ENCODE peak calls at places on chromosomes 3 and 15, in six cellular contexts. S, W, F, O, R and K are unnamed samples.

GRCh38 chr3:133578548-133579191 is 5.2 kb downstream of the CDV3 start:
- DNase-seq in S (no peak), W (no peak), F (no peak), O (peak), R (peak), K (peak)

GRCh38 chr3:184337315-184337714 is at the start of gene FAM131A:
- DNase-seq in S (no peak), W (no peak), F (no peak), O (peak), R (peak), K (peak)

GRCh38 chr15:41966414-41966812 is 5.9 kb downstream of the EHD4 start:
- DNase-seq in S (no peak), W (peak), F (no peak), O (no peak), R (no peak), K (no peak)

GRCh38 chr3:116896116-116896515 is 186.5 kb downstream of the TUSC7 start:
- DNase-seq in S (no peak), W (no peak), F (no peak), O (no peak), R (no peak), K (no peak)

GRCh38 chr15:55108858-55109518 is 87.8 kb downstream of the RSL24D1 start:
- DNase-seq in S (peak), W (peak), F (peak), O (peak), R (peak), K (peak)

GRCh38 chr3:182908471-182908870 is 71.9 kb downstream of the DCUN1D1 start:
- DNase-seq in S (no peak), W (no peak), F (no peak), O (peak), R (no peak), K (no peak)

GRCh38 chr15:22811640-22812039 is 25.2 kb downstream of the NIPA1 start:
- DNase-seq in S (peak), W (no peak), F (no peak), O (peak), R (no peak), K (no peak)

GRCh38 chr3:179794355-179794754 is 141.5 kb downstream of the USP13 start:
- DNase-seq in S (no peak), W (no peak), F (no peak), O (no peak), R (no peak), K (no peak)

GRCh38 chr3:19146685-19147650 is 1.3 kb upstream of the KCNH8 start:
- DNase-seq in S (peak), W (peak), F (peak), O (peak), R (peak), K (peak)

GRCh38 chr15:80228959-80229610 is 22.9 kb downstream of the CTXND1 start:
- DNase-seq in S (no peak), W (no peak), F (no peak), O (peak), R (peak), K (peak)

GRCh38 chr3:98022978-98023820 is 11.9 kb downstream of the GABRR3 start:
- DNase-seq in S (peak), W (peak), F (peak), O (peak), R (peak), K (peak)

GRCh38 chr3:43104039-43104438 is 1.8 kb downstream of the POMGNT2 start:
- DNase-seq in S (no peak), W (no peak), F (no peak), O (no peak), R (no peak), K (no peak)

GRCh38 chr3:183114779-183115178 is 15.5 kb upstream of the MCCC1 start:
- DNase-seq in S (no peak), W (no peak), F (no peak), O (no peak), R (no peak), K (no peak)

GRCh38 chr3:164450276-164450905 is 627.9 kb downstream of the SI start:
- DNase-seq in S (no peak), W (no peak), F (no peak), O (no peak), R (no peak), K (no peak)

GRCh38 chr3:170056710-170057454 is 19.1 kb downstream of the GPR160 start:
- DNase-seq in S (no peak), W (no peak), F (peak), O (no peak), R (no peak), K (no peak)

GRCh38 chr3:155704041-155704440 is 40.8 kb downstream of the PLCH1 start:
- DNase-seq in S (no peak), W (no peak), F (no peak), O (no peak), R (no peak), K (no peak)

GRCh38 chr3:177744873-177745646 is 547.8 kb upstream of the TBL1XR1 start:
- DNase-seq in S (no peak), W (no peak), F (no peak), O (peak), R (no peak), K (peak)

GRCh38 chr3:16647668-16648067 is 42.4 kb upstream of the DAZL start:
- DNase-seq in S (no peak), W (no peak), F (no peak), O (no peak), R (no peak), K (no peak)

GRCh38 chr3:107997666-107998065 is 93.2 kb downstream of the CD47 start:
- DNase-seq in S (no peak), W (no peak), F (no peak), O (no peak), R (no peak), K (no peak)

GRCh38 chr15:60590935-60591490 is 112.1 kb upstream of the ICE2 start:
- DNase-seq in S (peak), W (peak), F (peak), O (peak), R (peak), K (peak)
- TF ChIP-seq CTCF in S (peak), W (peak), F (no peak), O (peak), R (no peak), K (peak)

DNA sequence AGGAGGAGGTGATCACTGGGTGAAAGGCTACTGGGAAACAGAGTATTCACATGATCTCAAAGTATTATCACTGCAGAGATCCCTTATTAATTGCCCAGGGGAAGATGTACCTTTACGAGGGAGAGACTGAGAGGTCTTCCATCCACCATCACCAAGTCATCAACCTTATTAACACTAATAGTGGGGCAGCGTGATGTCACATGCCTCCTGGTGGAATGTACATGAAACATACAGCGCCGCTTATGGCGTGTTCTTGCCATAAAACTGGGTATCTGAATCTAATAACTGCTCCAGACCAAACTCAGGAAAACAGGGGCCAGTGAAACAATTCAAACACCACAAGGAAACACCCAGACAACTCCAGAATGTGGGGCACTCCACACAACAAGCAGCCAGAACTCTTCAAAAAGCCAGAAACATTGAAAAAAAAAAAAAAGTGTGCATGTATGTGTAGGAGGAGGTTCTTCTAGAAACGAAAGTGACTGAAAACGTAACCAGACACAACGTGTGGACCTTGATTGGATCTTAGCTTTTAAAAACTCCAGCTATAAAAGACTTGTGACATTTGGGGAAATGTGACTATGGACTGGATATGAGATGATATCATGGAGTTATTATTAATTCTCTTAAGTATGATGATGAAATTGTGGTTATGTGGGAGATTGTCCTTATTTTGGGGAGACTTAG is 4.6 kb downstream of the STIMATE start:
- DNase-seq in S (no peak), W (no peak), F (peak), O (no peak), R (peak), K (peak)
- TF ChIP-seq CTCF in S (peak), W (peak), F (no peak), O (no peak), R (no peak), K (peak)

GRCh38 chr3:151421956-151422355 is 37.4 kb upstream of the P2RY12 start:
- DNase-seq in S (no peak), W (no peak), F (peak), O (no peak), R (no peak), K (no peak)

GRCh38 chr3:151425640-151426336 is 35.1 kb downstream of the IGSF10 start:
- DNase-seq in S (no peak), W (no peak), F (no peak), O (no peak), R (no peak), K (peak)

GRCh38 chr3:151423091-151423490 is 37.8 kb downstream of the IGSF10 start:
- DNase-seq in S (no peak), W (no peak), F (no peak), O (no peak), R (no peak), K (no peak)

GRCh38 chr3:151428386-151428785 is 32.5 kb downstream of the IGSF10 start:
- DNase-seq in S (no peak), W (no peak), F (no peak), O (no peak), R (no peak), K (no peak)

GRCh38 chr3:151426337-151426648 is 34.6 kb downstream of the IGSF10 start:
- DNase-seq in S (no peak), W (no peak), F (peak), O (no peak), R (no peak), K (no peak)
- TF ChIP-seq CTCF in S (peak), W (no peak), F (peak), O (no peak), R (no peak), K (peak)

GRCh38 chr3:31895471-31895870 is 85.6 kb downstream of the OSBPL10 start:
- DNase-seq in S (no peak), W (no peak), F (no peak), O (peak), R (peak), K (peak)
- TF ChIP-seq CTCF in S (no peak), W (no peak), F (no peak), O (no peak), R (no peak), K (no peak)

GRCh38 chr3:51390600-51391074 is 448 bp upstream of the RBM15B start:
- DNase-seq in S (no peak), W (no peak), F (no peak), O (no peak), R (no peak), K (no peak)
- TF ChIP-seq CTCF in S (no peak), W (no peak), F (no peak), O (no peak), R (no peak), K (no peak)

DNA sequence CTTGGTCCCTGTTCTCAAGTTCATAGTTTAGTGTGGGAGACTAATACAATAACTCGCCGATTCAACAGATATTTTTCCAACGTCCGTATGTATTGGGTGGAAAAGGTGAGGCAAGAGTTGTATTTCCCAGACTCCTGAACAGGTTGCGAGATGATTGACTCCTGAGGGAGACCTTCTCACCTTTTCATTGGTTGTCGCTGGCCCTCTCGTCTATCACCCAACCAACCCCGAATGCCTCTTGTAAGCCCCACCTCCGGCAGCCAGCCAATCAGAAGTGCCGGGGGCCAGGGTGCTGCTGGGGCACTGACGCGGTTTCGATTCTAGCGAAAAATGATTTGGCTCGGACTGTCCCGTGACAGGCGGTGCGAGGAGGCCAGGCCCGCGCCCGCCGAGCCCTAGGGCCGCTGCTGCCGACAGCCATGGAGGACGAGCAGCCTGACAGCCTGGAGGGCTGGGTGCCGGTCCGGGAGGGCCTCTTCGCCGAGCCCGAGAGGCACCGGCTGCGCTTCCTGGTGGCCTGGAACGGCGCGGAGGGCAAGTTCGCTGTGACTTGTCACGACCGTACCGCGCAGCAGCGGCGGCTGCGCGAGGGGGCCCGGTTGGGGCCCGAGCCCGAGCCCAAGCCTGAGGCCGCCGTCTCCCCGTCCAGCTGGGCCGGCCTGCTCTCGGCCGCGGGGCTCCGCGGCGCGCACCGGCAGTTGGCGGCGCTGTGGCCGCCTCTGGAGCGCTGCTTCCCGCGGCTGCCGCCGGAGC is at the start of gene WHAMM:
- DNase-seq in S (peak), W (peak), F (peak), O (peak), R (peak), K (peak)
- TF ChIP-seq CTCF in S (no peak), W (no peak), F (no peak), O (peak), R (no peak), K (peak)

GRCh38 chr3:114861666-114862065 is 285.4 kb downstream of the ZBTB20 start:
- DNase-seq in S (no peak), W (no peak), F (no peak), O (no peak), R (no peak), K (no peak)
- TF ChIP-seq CTCF in S (no peak), W (no peak), F (no peak), O (no peak), R (no peak), K (no peak)

DNA sequence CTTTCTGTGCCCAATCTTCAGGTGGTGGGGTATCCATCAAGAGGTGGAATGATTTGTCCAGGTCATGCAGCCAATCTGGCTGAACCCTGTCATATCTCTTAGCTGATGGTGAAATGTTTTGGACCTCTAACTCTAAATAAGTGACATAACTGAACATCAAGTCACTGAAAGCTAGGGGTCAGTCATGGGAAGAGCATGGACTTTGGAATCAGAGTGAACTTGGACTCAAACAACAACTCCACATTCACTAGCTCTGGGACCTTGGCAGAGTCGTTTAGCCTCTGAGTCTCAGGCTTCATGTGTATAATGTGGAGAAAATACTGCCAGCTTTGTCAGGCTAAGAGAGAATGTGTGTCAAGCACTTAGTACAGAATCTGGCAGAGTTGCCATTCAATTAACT is 557.8 kb upstream of the CFAP20DC start:
- DNase-seq in S (no peak), W (no peak), F (no peak), O (peak), R (peak), K (no peak)
- TF ChIP-seq CTCF in S (no peak), W (no peak), F (no peak), O (peak), R (peak), K (no peak)